ENCODE peak calls at places on chromosomes 1 and 21, in seven cellular contexts. One of them, this sample, is unnamed.

GRCh38 chr1:36223373-36223995 is 759 bp upstream of the THRAP3 start:
- DNase-seq in kidney: no peak
- DNase-seq in small intestine: peak; percentile 63
- DNase-seq in GM23248: peak; percentile 79
- DNase-seq in left ventricle myocardium inferior: no peak
- DNase-seq in SJSA1: no peak
- DNase-seq in NT2/D1: peak; percentile 38
- DNase-seq in this sample: peak; percentile 37

GRCh38 chr21:38775733-38776132 is 30.0 kb upstream of the ETS2 start:
- DNase-seq in kidney: peak; percentile 59
- DNase-seq in NT2/D1: no peak
- DNase-seq in SJSA1: no peak
- DNase-seq in left ventricle myocardium inferior: no peak
- DNase-seq in GM23248: no peak
- DNase-seq in small intestine: no peak
- DNase-seq in this sample: no peak

GRCh38 chr1:7642781-7643180 is 128.3 kb upstream of the VAMP3 start:
- DNase-seq in GM23248: no peak
- DNase-seq in kidney: peak; percentile 78
- DNase-seq in left ventricle myocardium inferior: no peak
- DNase-seq in SJSA1: no peak
- DNase-seq in NT2/D1: no peak
- DNase-seq in small intestine: no peak
- DNase-seq in this sample: no peak

GRCh38 chr1:50416150-50416527 is 7.1 kb downstream of the DMRTA2 start:
- DNase-seq in small intestine: no peak
- DNase-seq in SJSA1: no peak
- DNase-seq in left ventricle myocardium inferior: no peak
- DNase-seq in GM23248: no peak
- DNase-seq in kidney: no peak
- DNase-seq in NT2/D1: no peak
- DNase-seq in this sample: peak; percentile 46

GRCh38 chr1:67162954-67163353 is 3.3 kb upstream of the IL23R start:
- DNase-seq in kidney: no peak
- DNase-seq in GM23248: peak; percentile 47
- DNase-seq in left ventricle myocardium inferior: no peak
- DNase-seq in SJSA1: no peak
- DNase-seq in NT2/D1: no peak
- DNase-seq in small intestine: no peak
- DNase-seq in this sample: no peak

GRCh38 chr1:85448358-85448757 is 16.6 kb downstream of the DDAH1 start:
- DNase-seq in NT2/D1: no peak
- DNase-seq in small intestine: no peak
- DNase-seq in left ventricle myocardium inferior: no peak
- DNase-seq in kidney: no peak
- DNase-seq in GM23248: peak; percentile 77
- DNase-seq in SJSA1: no peak
- DNase-seq in this sample: no peak

GRCh38 chr1:231665046-231665445 is 38.5 kb downstream of the DISC1 start:
- DNase-seq in kidney: no peak
- DNase-seq in small intestine: no peak
- DNase-seq in NT2/D1: no peak
- DNase-seq in left ventricle myocardium inferior: no peak
- DNase-seq in GM23248: no peak
- DNase-seq in SJSA1: no peak
- DNase-seq in this sample: no peak

GRCh38 chr1:69569983-69570755 is 2.4 kb downstream of the LRRC7 start:
- DNase-seq in SJSA1: no peak
- DNase-seq in left ventricle myocardium inferior: no peak
- DNase-seq in small intestine: no peak
- DNase-seq in NT2/D1: no peak
- DNase-seq in kidney: no peak
- DNase-seq in GM23248: no peak
- DNase-seq in this sample: no peak

GRCh38 chr1:151705146-151705545 is 11.5 kb downstream of the CELF3 start:
- DNase-seq in SJSA1: no peak
- DNase-seq in left ventricle myocardium inferior: no peak
- DNase-seq in kidney: no peak
- DNase-seq in NT2/D1: no peak
- DNase-seq in GM23248: no peak
- DNase-seq in small intestine: no peak
- DNase-seq in this sample: no peak

GRCh38 chr21:36917487-36918158 is 48.8 kb downstream of the HLCS start:
- DNase-seq in GM23248: peak; percentile 58
- DNase-seq in SJSA1: peak; percentile 60
- DNase-seq in NT2/D1: peak; percentile 71
- DNase-seq in kidney: no peak
- DNase-seq in small intestine: peak; percentile 34
- DNase-seq in left ventricle myocardium inferior: no peak
- DNase-seq in this sample: no peak

DNA sequence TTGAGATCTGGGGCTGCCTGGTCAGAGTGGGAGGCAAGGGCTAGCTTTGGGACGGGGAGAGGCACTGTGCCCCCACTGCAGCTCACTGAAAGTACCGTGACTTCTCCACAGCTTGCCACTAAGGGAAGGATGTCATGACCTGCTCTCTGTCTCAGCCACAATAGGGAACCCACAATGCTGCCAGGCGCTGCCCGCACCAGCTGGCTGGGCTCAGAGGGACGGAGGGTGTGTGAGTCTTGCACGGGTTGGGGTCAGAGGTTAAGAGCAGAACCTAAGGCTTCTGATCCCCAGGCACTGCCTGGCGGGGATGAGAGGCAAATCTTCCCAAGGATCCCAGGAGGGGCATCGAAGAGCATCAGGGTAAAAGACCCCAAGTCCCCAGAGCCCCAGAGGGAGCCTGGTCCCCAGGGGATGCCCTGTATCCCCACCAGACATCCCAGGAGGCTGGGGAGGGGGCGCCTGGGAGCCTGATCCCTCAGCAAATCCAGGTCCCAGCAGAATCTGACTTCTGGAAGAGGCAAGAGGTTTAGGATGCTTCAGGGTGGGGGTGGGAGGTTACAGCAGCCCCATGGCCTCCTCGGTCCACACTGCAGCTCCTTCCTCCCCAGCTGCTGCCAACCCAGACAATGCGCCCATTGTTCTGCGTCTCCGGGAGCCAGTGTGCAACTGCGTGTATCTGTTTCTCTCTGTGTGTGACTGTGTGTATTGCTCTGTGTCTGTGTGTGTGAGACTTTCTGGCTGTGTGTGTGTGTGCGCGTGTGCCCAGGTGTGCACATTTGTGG is 2.0 kb upstream of the MARCKSL1 start:
- DNase-seq in kidney: no peak
- DNase-seq in left ventricle myocardium inferior: no peak
- DNase-seq in small intestine: peak; percentile 50
- DNase-seq in GM23248: no peak
- DNase-seq in SJSA1: no peak
- DNase-seq in NT2/D1: no peak
- DNase-seq in this sample: no peak
- H3K4me1 ChIP-seq in kidney: peaks cover 12% of the 10 kb centered on the region
- H3K4me1 ChIP-seq in left ventricle myocardium inferior: peaks cover 59% of the 10 kb centered on the region
- H3K4me1 ChIP-seq in small intestine: peaks cover 2% of the 10 kb centered on the region
- H3K4me1 ChIP-seq in GM23248: peaks cover 13% of the 10 kb centered on the region
- H3K4me1 ChIP-seq in SJSA1: peaks cover 33% of the 10 kb centered on the region
- H3K4me1 ChIP-seq in NT2/D1: peaks cover 34% of the 10 kb centered on the region
- H3K4me1 ChIP-seq in this sample: peaks cover 23% of the 10 kb centered on the region

GRCh38 chr1:39170731-39171375 is 33.6 kb upstream of the MACF1 start:
- DNase-seq in left ventricle myocardium inferior: no peak
- DNase-seq in SJSA1: no peak
- DNase-seq in GM23248: no peak
- DNase-seq in NT2/D1: peak; percentile 84
- DNase-seq in small intestine: no peak
- DNase-seq in kidney: no peak
- DNase-seq in this sample: peak; percentile 29
- H3K4me1 ChIP-seq in left ventricle myocardium inferior: peaks cover 73% of the 10 kb centered on the region
- H3K4me1 ChIP-seq in SJSA1: peaks cover 18% of the 10 kb centered on the region
- H3K4me1 ChIP-seq in GM23248: peaks cover 29% of the 10 kb centered on the region
- H3K4me1 ChIP-seq in NT2/D1: peaks cover 6% of the 10 kb centered on the region
- H3K4me1 ChIP-seq in small intestine: peaks cover 11% of the 10 kb centered on the region
- H3K4me1 ChIP-seq in kidney: peaks cover 32% of the 10 kb centered on the region
- H3K4me1 ChIP-seq in this sample: peaks cover 38% of the 10 kb centered on the region

GRCh38 chr1:27877115-27877416 is 4.7 kb downstream of the THEMIS2 start:
- DNase-seq in NT2/D1: no peak
- DNase-seq in kidney: no peak
- DNase-seq in SJSA1: no peak
- DNase-seq in small intestine: no peak
- DNase-seq in GM23248: no peak
- DNase-seq in left ventricle myocardium inferior: no peak
- DNase-seq in this sample: no peak

GRCh38 chr1:27879374-27880082 is 7.2 kb downstream of the THEMIS2 start:
- DNase-seq in SJSA1: no peak
- DNase-seq in kidney: no peak
- DNase-seq in small intestine: no peak
- DNase-seq in left ventricle myocardium inferior: no peak
- DNase-seq in NT2/D1: no peak
- DNase-seq in GM23248: no peak
- DNase-seq in this sample: peak; percentile 78

GRCh38 chr1:27878787-27879335 is 6.5 kb downstream of the THEMIS2 start:
- DNase-seq in GM23248: no peak
- DNase-seq in NT2/D1: no peak
- DNase-seq in SJSA1: no peak
- DNase-seq in left ventricle myocardium inferior: no peak
- DNase-seq in small intestine: no peak
- DNase-seq in kidney: no peak
- DNase-seq in this sample: peak; percentile 47

GRCh38 chr1:27876341-27877114 is 4.2 kb downstream of the THEMIS2 start:
- DNase-seq in kidney: peak; percentile 71
- DNase-seq in NT2/D1: no peak
- DNase-seq in left ventricle myocardium inferior: no peak
- DNase-seq in GM23248: no peak
- DNase-seq in small intestine: no peak
- DNase-seq in SJSA1: no peak
- DNase-seq in this sample: no peak

GRCh38 chr1:27878038-27878437 is 5.7 kb downstream of the THEMIS2 start:
- DNase-seq in small intestine: no peak
- DNase-seq in SJSA1: no peak
- DNase-seq in NT2/D1: no peak
- DNase-seq in kidney: no peak
- DNase-seq in GM23248: no peak
- DNase-seq in left ventricle myocardium inferior: no peak
- DNase-seq in this sample: no peak
- H3K4me1 ChIP-seq in small intestine: no peaks in the 10 kb centered on the region
- H3K4me1 ChIP-seq in SJSA1: peaks cover 6% of the 10 kb centered on the region
- H3K4me1 ChIP-seq in NT2/D1: peaks cover 8% of the 10 kb centered on the region
- H3K4me1 ChIP-seq in kidney: peaks cover 4% of the 10 kb centered on the region
- H3K4me1 ChIP-seq in GM23248: no peaks in the 10 kb centered on the region
- H3K4me1 ChIP-seq in left ventricle myocardium inferior: peaks cover 6% of the 10 kb centered on the region
- H3K4me1 ChIP-seq in this sample: peaks cover 22% of the 10 kb centered on the region

DNA sequence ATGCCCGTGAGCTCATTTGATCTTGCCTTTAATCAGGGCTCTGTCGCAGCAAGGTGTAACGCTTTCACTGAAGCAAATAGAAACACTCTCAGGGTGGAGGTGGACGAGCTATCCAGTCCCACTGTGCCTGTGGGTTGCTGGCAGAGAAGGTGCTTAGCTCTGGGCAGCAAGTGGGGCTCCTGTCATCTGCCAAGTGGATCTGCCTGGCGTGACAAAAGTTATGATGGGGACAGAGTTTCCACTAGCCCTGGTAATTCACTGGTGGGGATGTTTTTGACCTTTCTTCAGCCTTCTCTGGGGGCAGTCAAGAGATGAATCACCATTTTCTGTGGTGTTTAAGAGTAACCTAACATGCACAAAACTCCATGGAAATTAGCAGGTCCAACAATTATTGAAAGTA is 71.3 kb upstream of the EDEM3 start:
- DNase-seq in kidney: no peak
- DNase-seq in GM23248: no peak
- DNase-seq in NT2/D1: no peak
- DNase-seq in SJSA1: no peak
- DNase-seq in left ventricle myocardium inferior: no peak
- DNase-seq in small intestine: no peak
- DNase-seq in this sample: no peak
- H3K4me1 ChIP-seq in kidney: no peaks in the 10 kb centered on the region
- H3K4me1 ChIP-seq in GM23248: peaks cover 10% of the 10 kb centered on the region
- H3K4me1 ChIP-seq in NT2/D1: peaks cover 2% of the 10 kb centered on the region
- H3K4me1 ChIP-seq in SJSA1: peaks cover 38% of the 10 kb centered on the region
- H3K4me1 ChIP-seq in left ventricle myocardium inferior: peaks cover 93% of the 10 kb centered on the region
- H3K4me1 ChIP-seq in small intestine: peaks cover 3% of the 10 kb centered on the region
- H3K4me1 ChIP-seq in this sample: peaks cover 11% of the 10 kb centered on the region